ENCODE peak calls at places on chromosomes 2 and 18, in nine cellular contexts. E is HEK293T; U is progenitor cell of endocrine pancreas; D is stimulated activated naive B cell treated with anti-CD40 and anti-IgM and Interleukin-4, amounts not matched to agents 10 μg/mL and 1 μg/mL and 100 μg/mL, for 72 hours; G is left ventricle myocardium superior; Y is Peyer's patch; Q is brain microvascular endothelial cell; M is stimulated activated CD4-positive, alpha-beta T cell treated with anti-CD3 and anti-CD28 coated beads, Interleukin-1b, Interleukin-23, amount 100 ng/mL, for 24 hours; P is GF-D8. F is an unnamed sample.

GRCh38 chr2:99348173-99348572 is 11.0 kb downstream of the EIF5B start:
- DNase-seq in E (no peak), U (no peak), D (no peak), G (no peak), Y (no peak), Q (no peak), M (no peak), P (no peak), F (no peak)

GRCh38 chr18:77068321-77068841 is 64.2 kb downstream of the MBP start:
- DNase-seq in E (no peak), U (no peak), D (peak), G (no peak), Y (peak), Q (no peak), M (no peak), P (peak), F (no peak)

GRCh38 chr2:207240649-207241048 is 74.9 kb upstream of the KLF7 start:
- DNase-seq in E (no peak), U (no peak), D (no peak), G (no peak), Y (no peak), Q (no peak), M (no peak), P (peak), F (no peak)

GRCh38 chr2:112050311-112050710 is 4.8 kb upstream of the TMEM87B start:
- DNase-seq in E (no peak), U (no peak), D (no peak), G (no peak), Y (no peak), Q (no peak), M (no peak), P (no peak), F (no peak)

GRCh38 chr18:76376668-76377358 is 118.2 kb downstream of the ZNF516 start:
- DNase-seq in E (no peak), U (no peak), D (no peak), G (no peak), Y (no peak), Q (no peak), M (no peak), P (no peak), F (no peak)

GRCh38 chr18:32278148-32278799 is 88.4 kb downstream of the MEP1B start:
- DNase-seq in E (no peak), U (no peak), D (no peak), G (no peak), Y (no peak), Q (no peak), M (no peak), P (no peak), F (no peak)

GRCh38 chr18:54147439-54147838 is 77.0 kb downstream of the MBD2 start:
- DNase-seq in E (no peak), U (no peak), D (peak), G (no peak), Y (no peak), Q (no peak), M (no peak), P (no peak), F (no peak)

GRCh38 chr2:105779394-105779793 is 34.7 kb downstream of the NCK2 start:
- DNase-seq in E (no peak), U (no peak), D (no peak), G (no peak), Y (peak), Q (no peak), M (no peak), P (no peak), F (no peak)

GRCh38 chr2:102063360-102063947 is 71.7 kb downstream of the IL1R2 start:
- DNase-seq in E (no peak), U (no peak), D (no peak), G (peak), Y (peak), Q (peak), M (no peak), P (peak), F (no peak)

GRCh38 chr2:20288941-20289340 is 61.7 kb downstream of the PUM2 start:
- DNase-seq in E (no peak), U (no peak), D (no peak), G (no peak), Y (no peak), Q (peak), M (no peak), P (no peak), F (no peak)

GRCh38 chr2:30334738-30335426 is 103.5 kb downstream of the LBH start:
- DNase-seq in E (no peak), U (no peak), D (no peak), G (no peak), Y (peak), Q (no peak), M (no peak), P (no peak), F (no peak)

GRCh38 chr2:14706201-14706600 is 73.7 kb downstream of the LRATD1 start:
- DNase-seq in E (no peak), U (no peak), D (no peak), G (no peak), Y (no peak), Q (no peak), M (no peak), P (no peak), F (no peak)

GRCh38 chr2:207692206-207693065 is 19.0 kb upstream of the CCNYL1 start:
- DNase-seq in E (peak), U (no peak), D (no peak), G (peak), Y (peak), Q (peak), M (peak), P (no peak), F (no peak)

GRCh38 chr2:50591642-50592041 is 440.3 kb downstream of the NRXN1 start:
- DNase-seq in E (no peak), U (no peak), D (no peak), G (peak), Y (no peak), Q (no peak), M (no peak), P (no peak), F (no peak)

GRCh38 chr2:190929919-190930318 is 49.3 kb downstream of the GLS start:
- DNase-seq in E (no peak), U (no peak), D (no peak), G (no peak), Y (no peak), Q (peak), M (no peak), P (no peak), F (no peak)